ENCODE peak calls at places on chromosomes 16 and 17, in five cellular contexts. A is MM.1S, E is PC-3, B is SK-N-SH, J is A549. X is an unnamed sample. For H3K4me1, the result is how much of the 10 kb centered on the place peaks cover.

GRCh38 chr17:3935140-3935542 is 18.9 kb upstream of the P2RX1 start:
- DNase-seq in B (peak), E (peak), J (peak), A (no peak), X (peak)

GRCh38 chr17:79617304-79617703 is 6.5 kb upstream of the RBFOX3 start:
- DNase-seq in E (no peak), B (no peak), J (no peak), A (no peak), X (no peak)

GRCh38 chr17:40291311-40291710 is 3.6 kb downstream of the CDC6 start:
- DNase-seq in A (no peak), B (no peak), E (no peak), J (no peak), X (no peak)

GRCh38 chr17:72715906-72716572 is 376.4 kb downstream of the SLC39A11 start:
- DNase-seq in J (peak), A (no peak), B (no peak), E (peak), X (no peak)

GRCh38 chr17:31593806-31594205 is 202.3 kb downstream of the RAB11FIP4 start:
- DNase-seq in B (no peak), E (no peak), A (no peak), J (no peak), X (no peak)

GRCh38 chr17:79188048-79188447 is 113.4 kb downstream of the ENGASE start:
- DNase-seq in E (peak), B (peak), J (peak), A (no peak), X (peak)

GRCh38 chr17:67253379-67253778 is 8.4 kb upstream of the HELZ start:
- DNase-seq in A (no peak), B (no peak), J (no peak), E (no peak), X (no peak)

GRCh38 chr17:17119106-17119505 is 76.8 kb downstream of the MPRIP start:
- DNase-seq in E (no peak), B (no peak), J (no peak), A (no peak), X (no peak)

GRCh38 chr16:75292691-75293090 is 41.3 kb upstream of the BCAR1 start:
- DNase-seq in J (no peak), A (no peak), B (no peak), E (peak), X (no peak)

GRCh38 chr16:57264381-57264780 is 19.3 kb downstream of the ARL2BP start:
- DNase-seq in B (no peak), A (no peak), E (no peak), J (no peak), X (no peak)
- H3K4me1 ChIP-seq in B (under half), A (under half), E (under half), J (under half), X (under half)

GRCh38 chr16:15576960-15577958 is 65.7 kb downstream of the MARF1 start:
- DNase-seq in E (no peak), B (no peak), J (no peak), A (no peak), X (no peak)
- H3K27ac ChIP-seq in E (no peak), B (no peak), J (peak), A (no peak), X (peak)

GRCh38 chr17:27475070-27475673 is 18.9 kb downstream of the KSR1 start:
- DNase-seq in A (no peak), B (no peak), J (no peak), E (no peak), X (no peak)
- H3K4me2 ChIP-seq in A (no peak), B (no peak), J (no peak), E (no peak), X (no peak)

GRCh38 chr17:29707212-29707571 is 84.5 kb upstream of the CORO6 start:
- DNase-seq in B (no peak), A (peak), E (no peak), J (peak), X (no peak)
- H3K4me1 ChIP-seq in B (under half), A (under half), E (under half), J (under half), X (under half)

GRCh38 chr17:81438024-81438664 is 42.9 kb downstream of the BAHCC1 start:
- DNase-seq in E (no peak), J (no peak), A (no peak), B (peak), X (no peak)

GRCh38 chr17:81435636-81436293 is 40.5 kb downstream of the BAHCC1 start:
- DNase-seq in B (no peak), J (no peak), A (no peak), E (no peak), X (no peak)

GRCh38 chr17:81434681-81435417 is 39.6 kb downstream of the BAHCC1 start:
- DNase-seq in A (no peak), B (no peak), J (no peak), E (no peak), X (no peak)

GRCh38 chr17:81437221-81437651 is 42.0 kb downstream of the BAHCC1 start:
- DNase-seq in B (peak), A (no peak), E (no peak), J (no peak), X (no peak)

GRCh38 chr17:81436294-81436849 is 41.1 kb downstream of the BAHCC1 start:
- DNase-seq in A (no peak), B (peak), J (peak), E (no peak), X (peak)
- H3K27ac ChIP-seq in A (no peak), B (peak), J (no peak), E (no peak), X (peak)

X was measured in neural progenitor cell.